ENCODE peak calls at places on chromosomes 16 and 17, in nine cellular contexts. U, M, V, W, T, S, O, Q and I are unnamed samples.

GRCh38 chr17:41615454-41615853 is 2.9 kb upstream of the KRT16 start:
- DNase-seq in S (no peak), W (no peak), M (no peak), T (no peak), U (no peak), O (no peak), Q (no peak), V (peak), I (no peak)

GRCh38 chr16:64893386-64893785 is 228.5 kb downstream of the CDH11 start:
- DNase-seq in Q (no peak), U (no peak), T (no peak), O (no peak), M (no peak), V (no peak), S (no peak), W (no peak), I (peak)

GRCh38 chr17:41547921-41548843 is 20.1 kb upstream of the KRT19 start:
- DNase-seq in S (no peak), M (peak), T (peak), O (peak), W (peak), U (no peak), V (peak), Q (peak), I (peak)

GRCh38 chr17:67055041-67055443 is 10.7 kb downstream of the CACNG1 start:
- DNase-seq in V (peak), U (no peak), S (no peak), O (no peak), M (no peak), T (peak), W (no peak), Q (no peak), I (no peak)

GRCh38 chr17:48556534-48557401 is 11.9 kb upstream of the HOXB2 start:
- DNase-seq in T (no peak), S (no peak), U (no peak), W (no peak), O (no peak), Q (no peak), M (no peak), V (no peak), I (no peak)

GRCh38 chr16:87556941-87557459 is 45.3 kb upstream of the JPH3 start:
- DNase-seq in S (no peak), T (no peak), V (peak), U (no peak), M (no peak), W (no peak), O (peak), Q (no peak), I (no peak)

GRCh38 chr16:84314373-84314772 is 19.7 kb downstream of the WFDC1 start:
- DNase-seq in M (no peak), U (no peak), O (no peak), Q (no peak), S (no peak), W (no peak), V (no peak), T (no peak), I (no peak)

GRCh38 chr16:56964243-56965148 is 2.7 kb downstream of the CETP start:
- DNase-seq in V (peak), U (peak), T (peak), W (peak), Q (peak), M (peak), S (peak), O (peak), I (peak)

GRCh38 chr16:81625544-81626152 is 153.4 kb upstream of the PLCG2 start:
- DNase-seq in W (no peak), O (peak), T (no peak), S (no peak), Q (no peak), M (no peak), U (no peak), V (no peak), I (no peak)